ENCODE peak calls at places on chromosome 20, in eight cellular contexts. F is nucleus accumbens; A is Panc1; C is NCI-H1930; M is CD4-positive, alpha-beta memory T cell; O is fibroblast of the conjunctiva; L is T follicular helper cell; S is posterior vena cava. Z is an unnamed sample.

GRCh38 chr20:38730989-38731737 is 6.9 kb downstream of the SLC32A1 start:
- DNase-seq in L (peak), M (peak), A (peak), F (no peak), O (no peak), C (peak), S (peak), Z (peak)

GRCh38 chr20:20210327-20210726 is 157.6 kb upstream of the INSM1 start:
- DNase-seq in F (no peak), M (no peak), S (no peak), L (no peak), C (no peak), O (no peak), A (no peak), Z (no peak)

GRCh38 chr20:18323705-18324104 is 35.4 kb downstream of the ZNF133 start:
- DNase-seq in F (no peak), S (no peak), C (no peak), M (no peak), L (no peak), O (no peak), A (no peak), Z (no peak)

GRCh38 chr20:36092424-36093024 is 62.0 kb upstream of the EPB41L1 start:
- DNase-seq in F (no peak), S (no peak), M (peak), L (no peak), C (no peak), O (no peak), A (no peak), Z (no peak)

GRCh38 chr20:22768779-22769178 is 184.4 kb upstream of the FOXA2 start:
- DNase-seq in S (no peak), C (no peak), L (no peak), O (no peak), F (no peak), A (no peak), M (no peak), Z (no peak)

GRCh38 chr20:57458400-57459160 is 66.4 kb downstream of the CTCFL start:
- DNase-seq in F (peak), A (no peak), O (no peak), M (no peak), S (no peak), L (no peak), C (no peak), Z (no peak)

GRCh38 chr20:11499235-11499634 is 418.5 kb upstream of the BTBD3 start:
- DNase-seq in F (no peak), L (no peak), M (no peak), S (no peak), O (no peak), C (no peak), A (no peak), Z (no peak)

GRCh38 chr20:39669659-39670058 is 707.5 kb downstream of the DHX35 start:
- DNase-seq in F (no peak), M (no peak), L (no peak), S (no peak), A (no peak), C (no peak), O (no peak), Z (no peak)

GRCh38 chr20:49519777-49520359 is 37.4 kb upstream of the KCNB1 start:
- DNase-seq in F (no peak), M (no peak), O (no peak), L (no peak), A (no peak), S (no peak), C (no peak), Z (peak)

GRCh38 chr20:7237251-7237650 is 469.8 kb downstream of the BMP2 start:
- DNase-seq in A (no peak), F (no peak), S (no peak), C (no peak), L (no peak), M (no peak), O (no peak), Z (no peak)

GRCh38 chr20:53949319-53949839 is 121.0 kb downstream of the BCAS1 start:
- DNase-seq in O (no peak), L (peak), C (no peak), F (no peak), A (no peak), S (peak), M (peak), Z (peak)

Z was measured in RWPE2.